ENCODE peak calls at places on chromosomes 2 and 18, in eight cellular contexts. One of them, this sample, is unnamed. For H3K36me3, the result is how much of the 10 kb centered on the place peaks cover.

GRCh38 chr2:77487074-77487803 is 34.9 kb downstream of the LRRTM4 start:
- DNase-seq in PC-3: no peak
- DNase-seq in colonic mucosa: no peak
- DNase-seq in CD8-positive, alpha-beta T cell: no peak
- DNase-seq in Karpas-422: no peak
- DNase-seq in spleen: peak
- DNase-seq in OCI-LY7: no peak
- DNase-seq in aorta: no peak
- DNase-seq in this sample: no peak

GRCh38 chr2:191923652-191923997 is 76.7 kb upstream of the CAVIN2 start:
- DNase-seq in PC-3: peak
- DNase-seq in colonic mucosa: no peak
- DNase-seq in CD8-positive, alpha-beta T cell: no peak
- DNase-seq in Karpas-422: no peak
- DNase-seq in spleen: no peak
- DNase-seq in OCI-LY7: no peak
- DNase-seq in aorta: no peak
- DNase-seq in this sample: no peak

GRCh38 chr2:190910341-190911136 is 29.9 kb downstream of the GLS start:
- DNase-seq in PC-3: peak
- DNase-seq in colonic mucosa: no peak
- DNase-seq in CD8-positive, alpha-beta T cell: no peak
- DNase-seq in Karpas-422: no peak
- DNase-seq in spleen: no peak
- DNase-seq in OCI-LY7: no peak
- DNase-seq in aorta: no peak
- DNase-seq in this sample: peak

GRCh38 chr2:241063093-241063551 is 39.0 kb downstream of the MTERF4 start:
- DNase-seq in PC-3: no peak
- DNase-seq in colonic mucosa: no peak
- DNase-seq in CD8-positive, alpha-beta T cell: no peak
- DNase-seq in Karpas-422: no peak
- DNase-seq in spleen: no peak
- DNase-seq in OCI-LY7: no peak
- DNase-seq in aorta: no peak
- DNase-seq in this sample: no peak

GRCh38 chr18:48814490-48815181 is 136.1 kb downstream of the SMAD7 start:
- DNase-seq in PC-3: no peak
- DNase-seq in colonic mucosa: no peak
- DNase-seq in CD8-positive, alpha-beta T cell: peak
- DNase-seq in Karpas-422: no peak
- DNase-seq in spleen: peak
- DNase-seq in OCI-LY7: no peak
- DNase-seq in aorta: peak
- DNase-seq in this sample: no peak

GRCh38 chr18:13457327-13457726 is 238.8 kb downstream of the LDLRAD4 start:
- DNase-seq in PC-3: no peak
- DNase-seq in colonic mucosa: no peak
- DNase-seq in CD8-positive, alpha-beta T cell: no peak
- DNase-seq in Karpas-422: no peak
- DNase-seq in spleen: no peak
- DNase-seq in OCI-LY7: no peak
- DNase-seq in aorta: no peak
- DNase-seq in this sample: no peak

GRCh38 chr2:241540766-241541561 is 17.6 kb upstream of the BOK start:
- DNase-seq in PC-3: no peak
- DNase-seq in colonic mucosa: peak
- DNase-seq in CD8-positive, alpha-beta T cell: peak
- DNase-seq in Karpas-422: peak
- DNase-seq in spleen: peak
- DNase-seq in OCI-LY7: peak
- DNase-seq in aorta: no peak
- DNase-seq in this sample: no peak

GRCh38 chr2:120867290-120868231 is 131.9 kb downstream of the GLI2 start:
- DNase-seq in PC-3: peak
- DNase-seq in colonic mucosa: peak
- DNase-seq in CD8-positive, alpha-beta T cell: no peak
- DNase-seq in Karpas-422: no peak
- DNase-seq in spleen: peak
- DNase-seq in OCI-LY7: no peak
- DNase-seq in aorta: peak
- DNase-seq in this sample: peak

GRCh38 chr2:121360566-121361300 is 75.7 kb upstream of the TFCP2L1 start:
- DNase-seq in PC-3: peak
- DNase-seq in colonic mucosa: peak
- DNase-seq in CD8-positive, alpha-beta T cell: no peak
- DNase-seq in Karpas-422: peak
- DNase-seq in spleen: no peak
- DNase-seq in OCI-LY7: no peak
- DNase-seq in aorta: peak
- DNase-seq in this sample: no peak

GRCh38 chr2:41719756-41720155 is 328.1 kb upstream of the PKDCC start:
- DNase-seq in PC-3: no peak
- DNase-seq in colonic mucosa: no peak
- DNase-seq in CD8-positive, alpha-beta T cell: no peak
- DNase-seq in Karpas-422: no peak
- DNase-seq in spleen: no peak
- DNase-seq in OCI-LY7: no peak
- DNase-seq in aorta: no peak
- DNase-seq in this sample: no peak

GRCh38 chr2:227509824-227510619 is 38.1 kb downstream of the AGFG1 start:
- DNase-seq in PC-3: peak
- DNase-seq in colonic mucosa: no peak
- DNase-seq in CD8-positive, alpha-beta T cell: no peak
- DNase-seq in Karpas-422: no peak
- DNase-seq in spleen: no peak
- DNase-seq in OCI-LY7: no peak
- DNase-seq in aorta: no peak
- DNase-seq in this sample: no peak

GRCh38 chr2:241811209-241811951 is 2.4 kb downstream of the NEU4 start:
- DNase-seq in PC-3: no peak
- DNase-seq in colonic mucosa: peak
- DNase-seq in CD8-positive, alpha-beta T cell: no peak
- DNase-seq in Karpas-422: no peak
- DNase-seq in spleen: no peak
- DNase-seq in OCI-LY7: no peak
- DNase-seq in aorta: peak
- DNase-seq in this sample: no peak

GRCh38 chr2:56234241-56234640 is 50.5 kb downstream of the CCDC85A start:
- DNase-seq in PC-3: no peak
- DNase-seq in colonic mucosa: no peak
- DNase-seq in CD8-positive, alpha-beta T cell: no peak
- DNase-seq in Karpas-422: no peak
- DNase-seq in spleen: no peak
- DNase-seq in OCI-LY7: no peak
- DNase-seq in aorta: no peak
- DNase-seq in this sample: no peak

GRCh38 chr2:235027558-235028214 is 75.9 kb downstream of the SH3BP4 start:
- DNase-seq in PC-3: peak
- DNase-seq in colonic mucosa: no peak
- DNase-seq in CD8-positive, alpha-beta T cell: no peak
- DNase-seq in Karpas-422: no peak
- DNase-seq in spleen: no peak
- DNase-seq in OCI-LY7: no peak
- DNase-seq in aorta: no peak
- DNase-seq in this sample: no peak

GRCh38 chr2:49080681-49081080 is 73.6 kb downstream of the FSHR start:
- DNase-seq in PC-3: no peak
- DNase-seq in colonic mucosa: no peak
- DNase-seq in CD8-positive, alpha-beta T cell: no peak
- DNase-seq in Karpas-422: no peak
- DNase-seq in spleen: no peak
- DNase-seq in OCI-LY7: no peak
- DNase-seq in aorta: no peak
- DNase-seq in this sample: no peak

GRCh38 chr2:231372326-231372725 is 23.2 kb upstream of the B3GNT7 start:
- DNase-seq in PC-3: no peak
- DNase-seq in colonic mucosa: no peak
- DNase-seq in CD8-positive, alpha-beta T cell: no peak
- DNase-seq in Karpas-422: no peak
- DNase-seq in spleen: peak
- DNase-seq in OCI-LY7: no peak
- DNase-seq in aorta: no peak
- DNase-seq in this sample: no peak

GRCh38 chr2:231371430-231372054 is 24.0 kb upstream of the B3GNT7 start:
- DNase-seq in PC-3: no peak
- DNase-seq in colonic mucosa: no peak
- DNase-seq in CD8-positive, alpha-beta T cell: no peak
- DNase-seq in Karpas-422: no peak
- DNase-seq in spleen: peak
- DNase-seq in OCI-LY7: no peak
- DNase-seq in aorta: no peak
- DNase-seq in this sample: no peak

GRCh38 chr2:231370749-231371429 is 24.6 kb upstream of the B3GNT7 start:
- DNase-seq in PC-3: no peak
- DNase-seq in colonic mucosa: no peak
- DNase-seq in CD8-positive, alpha-beta T cell: no peak
- DNase-seq in Karpas-422: no peak
- DNase-seq in spleen: peak
- DNase-seq in OCI-LY7: no peak
- DNase-seq in aorta: no peak
- DNase-seq in this sample: no peak

GRCh38 chr2:231370429-231370748 is 25.1 kb upstream of the B3GNT7 start:
- DNase-seq in PC-3: no peak
- DNase-seq in colonic mucosa: no peak
- DNase-seq in CD8-positive, alpha-beta T cell: no peak
- DNase-seq in Karpas-422: no peak
- DNase-seq in spleen: no peak
- DNase-seq in OCI-LY7: no peak
- DNase-seq in aorta: no peak
- DNase-seq in this sample: no peak

GRCh38 chr2:231369580-231370428 is 25.7 kb upstream of the B3GNT7 start:
- DNase-seq in PC-3: no peak
- DNase-seq in colonic mucosa: no peak
- DNase-seq in CD8-positive, alpha-beta T cell: no peak
- DNase-seq in Karpas-422: no peak
- DNase-seq in spleen: peak
- DNase-seq in OCI-LY7: no peak
- DNase-seq in aorta: no peak
- DNase-seq in this sample: no peak
- H3K4me3 ChIP-seq in PC-3: no peak
- H3K4me3 ChIP-seq in colonic mucosa: no peak
- H3K4me3 ChIP-seq in CD8-positive, alpha-beta T cell: no peak
- H3K4me3 ChIP-seq in Karpas-422: no peak
- H3K4me3 ChIP-seq in spleen: no peak
- H3K4me3 ChIP-seq in OCI-LY7: no peak
- H3K4me3 ChIP-seq in aorta: no peak
- H3K4me3 ChIP-seq in this sample: no peak

GRCh38 chr2:47833516-47833968 is 50.6 kb downstream of the MSH6 start:
- DNase-seq in PC-3: no peak
- DNase-seq in colonic mucosa: no peak
- DNase-seq in CD8-positive, alpha-beta T cell: no peak
- DNase-seq in Karpas-422: peak
- DNase-seq in spleen: no peak
- DNase-seq in OCI-LY7: no peak
- DNase-seq in aorta: no peak
- DNase-seq in this sample: no peak
- H3K36me3 ChIP-seq in PC-3: under half
- H3K36me3 ChIP-seq in colonic mucosa: under half
- H3K36me3 ChIP-seq in CD8-positive, alpha-beta T cell: under half
- H3K36me3 ChIP-seq in Karpas-422: half or more
- H3K36me3 ChIP-seq in spleen: under half
- H3K36me3 ChIP-seq in OCI-LY7: half or more
- H3K36me3 ChIP-seq in aorta: under half
- H3K36me3 ChIP-seq in this sample: under half

GRCh38 chr2:96770451-96770850 is 9.7 kb downstream of the CNNM4 start:
- DNase-seq in PC-3: no peak
- DNase-seq in colonic mucosa: no peak
- DNase-seq in CD8-positive, alpha-beta T cell: no peak
- DNase-seq in Karpas-422: no peak
- DNase-seq in spleen: no peak
- DNase-seq in OCI-LY7: no peak
- DNase-seq in aorta: no peak
- DNase-seq in this sample: no peak

GRCh38 chr2:96775160-96775559 is 14.5 kb downstream of the CNNM4 start:
- DNase-seq in PC-3: peak
- DNase-seq in colonic mucosa: no peak
- DNase-seq in CD8-positive, alpha-beta T cell: no peak
- DNase-seq in Karpas-422: no peak
- DNase-seq in spleen: no peak
- DNase-seq in OCI-LY7: no peak
- DNase-seq in aorta: no peak
- DNase-seq in this sample: no peak

GRCh38 chr2:96772903-96773675 is 12.4 kb downstream of the CNNM4 start:
- DNase-seq in PC-3: no peak
- DNase-seq in colonic mucosa: no peak
- DNase-seq in CD8-positive, alpha-beta T cell: no peak
- DNase-seq in Karpas-422: no peak
- DNase-seq in spleen: no peak
- DNase-seq in OCI-LY7: no peak
- DNase-seq in aorta: no peak
- DNase-seq in this sample: no peak

GRCh38 chr2:96771792-96772618 is 11.3 kb downstream of the CNNM4 start:
- DNase-seq in PC-3: peak
- DNase-seq in colonic mucosa: peak
- DNase-seq in CD8-positive, alpha-beta T cell: no peak
- DNase-seq in Karpas-422: no peak
- DNase-seq in spleen: no peak
- DNase-seq in OCI-LY7: peak
- DNase-seq in aorta: no peak
- DNase-seq in this sample: no peak

DNA sequence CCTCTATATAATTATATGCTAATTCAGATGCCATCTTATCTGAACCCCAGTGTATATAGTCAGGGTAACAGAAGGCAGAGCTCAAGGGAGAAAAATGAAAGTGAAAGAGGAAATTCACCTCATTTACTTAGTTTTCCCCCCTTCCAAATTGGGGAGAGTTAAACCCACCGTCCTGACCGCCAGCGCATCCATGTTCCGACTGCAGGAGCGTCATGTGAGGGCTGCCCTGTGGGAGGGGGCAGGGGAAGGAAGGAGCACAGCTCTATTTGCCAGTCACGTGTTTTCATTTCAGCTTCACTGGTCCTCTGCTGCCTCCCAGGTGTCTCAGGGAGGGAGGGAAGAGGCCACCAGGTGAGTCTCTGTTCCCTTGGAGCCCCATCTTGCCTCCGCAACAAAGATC is 13.2 kb downstream of the CNNM4 start:
- DNase-seq in PC-3: no peak
- DNase-seq in colonic mucosa: no peak
- DNase-seq in CD8-positive, alpha-beta T cell: peak
- DNase-seq in Karpas-422: peak
- DNase-seq in spleen: peak
- DNase-seq in OCI-LY7: peak
- DNase-seq in aorta: no peak
- DNase-seq in this sample: no peak
- H3K4me3 ChIP-seq in PC-3: no peak
- H3K4me3 ChIP-seq in colonic mucosa: peak
- H3K4me3 ChIP-seq in CD8-positive, alpha-beta T cell: peak
- H3K4me3 ChIP-seq in Karpas-422: peak
- H3K4me3 ChIP-seq in spleen: peak
- H3K4me3 ChIP-seq in OCI-LY7: peak
- H3K4me3 ChIP-seq in aorta: no peak
- H3K4me3 ChIP-seq in this sample: no peak

GRCh38 chr18:21453512-21453862 is 147.0 kb downstream of the ESCO1 start:
- DNase-seq in PC-3: peak
- DNase-seq in colonic mucosa: no peak
- DNase-seq in CD8-positive, alpha-beta T cell: no peak
- DNase-seq in Karpas-422: no peak
- DNase-seq in spleen: no peak
- DNase-seq in OCI-LY7: no peak
- DNase-seq in aorta: no peak
- DNase-seq in this sample: no peak
- H3K36me3 ChIP-seq in PC-3: under half
- H3K36me3 ChIP-seq in colonic mucosa: under half
- H3K36me3 ChIP-seq in CD8-positive, alpha-beta T cell: under half
- H3K36me3 ChIP-seq in Karpas-422: under half
- H3K36me3 ChIP-seq in spleen: under half
- H3K36me3 ChIP-seq in OCI-LY7: under half
- H3K36me3 ChIP-seq in aorta: under half
- H3K36me3 ChIP-seq in this sample: under half

GRCh38 chr2:232418466-232419244 is 12.0 kb downstream of the ALPG start:
- DNase-seq in PC-3: peak
- DNase-seq in colonic mucosa: no peak
- DNase-seq in CD8-positive, alpha-beta T cell: no peak
- DNase-seq in Karpas-422: no peak
- DNase-seq in spleen: peak
- DNase-seq in OCI-LY7: no peak
- DNase-seq in aorta: no peak
- DNase-seq in this sample: no peak
- H3K4me3 ChIP-seq in PC-3: peak
- H3K4me3 ChIP-seq in colonic mucosa: peak
- H3K4me3 ChIP-seq in CD8-positive, alpha-beta T cell: no peak
- H3K4me3 ChIP-seq in Karpas-422: no peak
- H3K4me3 ChIP-seq in spleen: peak
- H3K4me3 ChIP-seq in OCI-LY7: no peak
- H3K4me3 ChIP-seq in aorta: no peak
- H3K4me3 ChIP-seq in this sample: peak

This sample was measured in BJ.